ENCODE peak calls at places on chromosome 12, in eight cellular contexts. L is GM12878, Q is mesenchymal stem cell, V is colonic mucosa, D is psoas muscle, M is left ventricle myocardium inferior, G is suprapubic skin, N is fibroblast of lung. U is an unnamed sample. For H3K9me3 and H3K4me1, the result is how much of the 10 kb centered on the place peaks cover.

GRCh38 chr12:1529862-1530591 is 64.4 kb downstream of the FBXL14 start:
- DNase-seq in L (no peak), Q (peak), V (no peak), D (no peak), M (peak), G (no peak), N (no peak), U (no peak)

GRCh38 chr12:15629108-15629507 is 160.1 kb downstream of the EPS8 start:
- DNase-seq in L (peak), Q (peak), V (peak), D (peak), M (peak), G (no peak), N (peak), U (peak)

GRCh38 chr12:103632554-103633216 is 45.6 kb downstream of the STAB2 start:
- DNase-seq in L (peak), Q (peak), V (peak), D (peak), M (no peak), G (peak), N (peak), U (no peak)

GRCh38 chr12:116454950-116455447 is 104.2 kb upstream of the MAP1LC3B2 start:
- DNase-seq in L (no peak), Q (peak), V (no peak), D (no peak), M (no peak), G (no peak), N (peak), U (no peak)

GRCh38 chr12:81627336-81628189 is 131.6 kb downstream of the PPFIA2 start:
- DNase-seq in L (no peak), Q (peak), V (no peak), D (no peak), M (no peak), G (no peak), N (peak), U (no peak)

GRCh38 chr12:99984271-99985128 is at the start of gene ANKS1B:
- DNase-seq in L (no peak), Q (peak), V (peak), D (peak), M (peak), G (no peak), N (peak), U (peak)

GRCh38 chr12:114371250-114371649 is 34.7 kb downstream of the TBX5 start:
- DNase-seq in L (no peak), Q (no peak), V (no peak), D (no peak), M (no peak), G (no peak), N (no peak), U (no peak)

GRCh38 chr12:27907766-27908165 is 64.8 kb downstream of the PTHLH start:
- DNase-seq in L (no peak), Q (no peak), V (no peak), D (no peak), M (no peak), G (no peak), N (no peak), U (no peak)

GRCh38 chr12:45125997-45126396 is 75.1 kb upstream of the DBX2 start:
- DNase-seq in L (no peak), Q (no peak), V (no peak), D (no peak), M (no peak), G (no peak), N (no peak), U (no peak)

GRCh38 chr12:68440068-68440581 is 108.0 kb upstream of the MDM1 start:
- DNase-seq in L (no peak), Q (peak), V (no peak), D (no peak), M (no peak), G (no peak), N (peak), U (no peak)

GRCh38 chr12:96274331-96274730 is 80.2 kb downstream of the ELK3 start:
- DNase-seq in L (no peak), Q (peak), V (no peak), D (no peak), M (no peak), G (no peak), N (peak), U (no peak)

GRCh38 chr12:127272864-127273263 is 994.1 kb upstream of the TMEM132C start:
- DNase-seq in L (no peak), Q (no peak), V (no peak), D (no peak), M (no peak), G (no peak), N (no peak), U (no peak)

GRCh38 chr12:114220311-114220710 is 185.6 kb downstream of the TBX5 start:
- DNase-seq in L (no peak), Q (no peak), V (no peak), D (no peak), M (no peak), G (no peak), N (no peak), U (no peak)

GRCh38 chr12:105967038-105967776 is 171.5 kb downstream of the NUAK1 start:
- DNase-seq in L (no peak), Q (no peak), V (no peak), D (no peak), M (no peak), G (no peak), N (peak), U (no peak)

GRCh38 chr12:101127521-101128219 is 82.4 kb downstream of the SLC5A8 start:
- DNase-seq in L (no peak), Q (peak), V (no peak), D (no peak), M (no peak), G (no peak), N (peak), U (no peak)

GRCh38 chr12:124466200-124467128 is 100.9 kb downstream of the NCOR2 start:
- DNase-seq in L (no peak), Q (peak), V (peak), D (peak), M (peak), G (no peak), N (no peak), U (peak)

GRCh38 chr12:39329015-39329414 is 113.9 kb downstream of the KIF21A start:
- DNase-seq in L (no peak), Q (peak), V (no peak), D (no peak), M (no peak), G (no peak), N (no peak), U (no peak)

GRCh38 chr12:93020225-93020997 is 91.3 kb upstream of the EEA1 start:
- DNase-seq in L (no peak), Q (no peak), V (peak), D (no peak), M (no peak), G (no peak), N (no peak), U (no peak)

GRCh38 chr12:49838973-49839633 is 3.8 kb downstream of the BCDIN3D start:
- DNase-seq in L (no peak), Q (peak), V (no peak), D (no peak), M (no peak), G (no peak), N (peak), U (no peak)

GRCh38 chr12:68537571-68537970 is 73.1 kb upstream of the RAP1B start:
- DNase-seq in L (no peak), Q (no peak), V (no peak), D (no peak), M (no peak), G (no peak), N (no peak), U (no peak)

GRCh38 chr12:78818487-78818886 is 46.1 kb upstream of the SYT1 start:
- DNase-seq in L (no peak), Q (no peak), V (no peak), D (no peak), M (no peak), G (no peak), N (peak), U (no peak)

GRCh38 chr12:3802721-3803120 is 49.8 kb upstream of the CRACR2A start:
- DNase-seq in L (no peak), Q (no peak), V (no peak), D (no peak), M (no peak), G (no peak), N (no peak), U (no peak)

GRCh38 chr12:82069931-82070514 is 288.2 kb downstream of the CCDC59 start:
- DNase-seq in L (no peak), Q (no peak), V (no peak), D (no peak), M (no peak), G (no peak), N (no peak), U (no peak)

GRCh38 chr12:51172515-51173431 is at the start of gene TFCP2:
- DNase-seq in L (peak), Q (peak), V (peak), D (peak), M (peak), G (peak), N (peak), U (peak)

GRCh38 chr12:62781136-62781880 is 153.6 kb downstream of the PPM1H start:
- DNase-seq in L (no peak), Q (no peak), V (no peak), D (no peak), M (no peak), G (no peak), N (no peak), U (no peak)

GRCh38 chr12:64946132-64946829 is 121.8 kb downstream of the TBC1D30 start:
- DNase-seq in L (no peak), Q (peak), V (peak), D (no peak), M (peak), G (no peak), N (peak), U (peak)

GRCh38 chr12:66693901-66694513 is 15.1 kb upstream of the GRIP1 start:
- DNase-seq in L (peak), Q (peak), V (peak), D (no peak), M (no peak), G (no peak), N (peak), U (no peak)

GRCh38 chr12:14618990-14619389 is 51.3 kb upstream of the PLBD1 start:
- DNase-seq in L (no peak), Q (peak), V (no peak), D (no peak), M (no peak), G (no peak), N (peak), U (no peak)

GRCh38 chr12:47739959-47740358 is 14.7 kb upstream of the ENDOU start:
- DNase-seq in L (no peak), Q (no peak), V (peak), D (peak), M (peak), G (no peak), N (no peak), U (no peak)

GRCh38 chr12:52791271-52792184 is 4.4 kb downstream of the KRT3 start:
- DNase-seq in L (no peak), Q (no peak), V (no peak), D (no peak), M (no peak), G (no peak), N (no peak), U (no peak)

GRCh38 chr12:117518594-117519270 is 157.3 kb upstream of the NOS1 start:
- DNase-seq in L (no peak), Q (no peak), V (peak), D (peak), M (peak), G (no peak), N (no peak), U (no peak)

GRCh38 chr12:130433834-130434233 is 96.1 kb downstream of the PIWIL1 start:
- DNase-seq in L (no peak), Q (no peak), V (no peak), D (no peak), M (no peak), G (peak), N (no peak), U (peak)

GRCh38 chr12:130433411-130433810 is 95.7 kb downstream of the PIWIL1 start:
- DNase-seq in L (no peak), Q (no peak), V (no peak), D (no peak), M (no peak), G (no peak), N (no peak), U (peak)

GRCh38 chr12:130435826-130436225 is 98.1 kb downstream of the PIWIL1 start:
- DNase-seq in L (no peak), Q (no peak), V (no peak), D (peak), M (no peak), G (peak), N (no peak), U (peak)

GRCh38 chr12:130435331-130435730 is 97.6 kb downstream of the PIWIL1 start:
- DNase-seq in L (no peak), Q (no peak), V (no peak), D (no peak), M (no peak), G (peak), N (no peak), U (peak)

GRCh38 chr12:130434560-130434959 is 96.9 kb downstream of the PIWIL1 start:
- DNase-seq in L (no peak), Q (no peak), V (no peak), D (peak), M (no peak), G (peak), N (no peak), U (peak)
- H3K9me3 ChIP-seq in L (under half), Q (under half), V (under half), D (under half), M (under half), G (under half), N (under half), U (under half)

GRCh38 chr12:12723681-12724420 is 6.7 kb downstream of the CDKN1B start:
- DNase-seq in L (no peak), Q (peak), V (peak), D (peak), M (peak), G (no peak), N (peak), U (peak)
- H3K4me1 ChIP-seq in L (under half), Q (under half), V (under half), D (under half), M (half or more), G (half or more), N (under half), U (under half)

GRCh38 chr12:95237315-95237714 is 19.7 kb downstream of the VEZT start:
- DNase-seq in L (no peak), Q (peak), V (no peak), D (no peak), M (no peak), G (no peak), N (no peak), U (no peak)
- H3K9me3 ChIP-seq in L (under half), Q (under half), V (under half), D (under half), M (under half), G (under half), N (under half), U (under half)

GRCh38 chr12:22029991-22030390 is 16.0 kb upstream of the CMAS start:
- DNase-seq in L (no peak), Q (no peak), V (no peak), D (no peak), M (no peak), G (no peak), N (no peak), U (no peak)
- H3K4me1 ChIP-seq in L (under half), Q (under half), V (under half), D (under half), M (under half), G (under half), N (under half), U (under half)

DNA sequence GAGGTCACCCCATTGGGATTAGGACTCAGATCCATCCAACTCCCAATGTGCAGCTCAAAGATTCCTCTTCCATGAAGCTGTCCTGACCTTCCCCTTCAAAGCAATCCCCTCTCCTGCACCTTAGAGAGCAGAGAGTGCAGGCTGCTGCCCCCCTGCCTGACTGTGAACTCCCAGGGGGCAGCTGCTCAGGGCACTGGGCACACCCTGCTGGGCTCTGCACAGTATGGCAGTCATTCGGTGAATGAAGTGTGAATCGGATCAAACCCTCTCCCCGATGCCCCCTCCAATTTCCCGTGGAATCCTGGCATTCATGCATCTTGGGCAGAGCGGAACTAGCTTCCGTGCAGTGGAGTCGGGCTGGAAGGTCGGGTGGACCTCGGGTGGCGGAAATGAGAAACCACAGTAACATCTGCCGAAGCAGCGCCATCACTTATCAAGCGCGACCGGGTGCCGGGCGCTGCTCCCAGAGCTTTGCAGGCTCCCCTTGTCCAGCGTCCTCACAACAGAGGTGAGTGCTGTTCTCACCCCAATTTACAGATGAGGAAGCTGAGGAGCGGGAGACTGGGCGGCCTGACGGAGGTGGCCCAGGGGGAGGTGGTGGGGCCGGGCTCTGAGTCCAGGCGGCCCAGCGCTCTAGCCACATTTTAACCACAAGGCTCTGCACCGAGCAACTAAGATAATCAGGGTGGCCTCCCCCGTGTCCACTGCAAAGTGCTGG is 14.7 kb downstream of the GALNT9 start:
- DNase-seq in L (no peak), Q (no peak), V (no peak), D (peak), M (no peak), G (no peak), N (no peak), U (no peak)
- H3K9me3 ChIP-seq in L (under half), Q (under half), V (under half), D (under half), M (under half), G (under half), N (under half), U (under half)

GRCh38 chr12:54134395-54134794 is 54.4 kb downstream of the SMUG1 start:
- DNase-seq in L (no peak), Q (no peak), V (no peak), D (no peak), M (no peak), G (no peak), N (no peak), U (peak)
- H3K4me1 ChIP-seq in L (under half), Q (under half), V (under half), D (under half), M (under half), G (under half), N (under half), U (under half)

U was measured in aorta.